ENCODE peak calls at places on chromosomes 12 and 14, in seven cellular contexts. N, T, Y, M, G, L and D are unnamed samples.

GRCh38 chr12:52506858-52507715 is 13.1 kb downstream of the KRT5 start:
- DNase-seq in M (peak), T (no peak), L (no peak), Y (no peak), G (peak), N (no peak), D (peak)

GRCh38 chr12:915090-915489 is 34.4 kb downstream of the RAD52 start:
- DNase-seq in G (no peak), L (no peak), N (no peak), M (no peak), T (no peak), Y (no peak), D (no peak)

GRCh38 chr12:106493531-106493930 is 89.3 kb upstream of the RFX4 start:
- DNase-seq in G (no peak), L (no peak), N (no peak), T (no peak), M (no peak), Y (no peak), D (no peak)

GRCh38 chr14:22213110-22213509 is 375.9 kb downstream of the DAD1 start:
- DNase-seq in L (no peak), N (no peak), Y (no peak), M (no peak), G (no peak), T (no peak), D (no peak)

GRCh38 chr12:72612171-72612570 is 340.0 kb downstream of the TRHDE start:
- DNase-seq in Y (no peak), M (no peak), T (no peak), L (no peak), N (no peak), G (no peak), D (no peak)

GRCh38 chr12:119479121-119479561 is 114.4 kb upstream of the TMEM233 start:
- DNase-seq in T (no peak), M (no peak), G (no peak), Y (no peak), N (no peak), L (no peak), D (no peak)

GRCh38 chr14:58987601-58988000 is 200.9 kb upstream of the DAAM1 start:
- DNase-seq in M (no peak), N (no peak), T (no peak), G (no peak), L (no peak), Y (no peak), D (no peak)

GRCh38 chr12:131463165-131463564 is 247.7 kb upstream of the SFSWAP start:
- DNase-seq in M (no peak), G (no peak), Y (no peak), L (no peak), N (no peak), T (no peak), D (no peak)

GRCh38 chr14:53032161-53032803 is 81.4 kb upstream of the FERMT2 start:
- DNase-seq in G (no peak), T (no peak), N (no peak), L (peak), M (no peak), Y (peak), D (no peak)

GRCh38 chr14:20681348-20682126 is 2.8 kb upstream of the RNASE4 start:
- DNase-seq in N (peak), L (peak), G (no peak), Y (peak), T (peak), M (peak), D (peak)

GRCh38 chr12:4355843-4356327 is 23.6 kb downstream of the FGF23 start:
- DNase-seq in G (no peak), L (peak), M (no peak), N (no peak), T (no peak), Y (no peak), D (peak)

GRCh38 chr12:105935106-105935505 is 203.6 kb downstream of the NUAK1 start:
- DNase-seq in G (no peak), Y (no peak), M (no peak), L (no peak), T (no peak), N (no peak), D (no peak)